ENCODE peak calls at places on chromosomes 2 and 18, in eight cellular contexts. H is SW480; N is cerebellum; D is stimulated activated CD4-positive, alpha-beta T cell treated with anti-CD3 and anti-CD28 coated beads, Interleukin-15, amount 100 ng/mL, for 1 hour; L is foreskin fibroblast; J is cerebellar cortex; I is GM19239; W is NCI-H2081. C is an unnamed sample.

GRCh38 chr18:75247041-75247551 is 36.5 kb downstream of the TSHZ1 start:
- DNase-seq in H (no peak), N (no peak), D (no peak), L (peak), J (no peak), I (no peak), W (peak), C (no peak)

GRCh38 chr2:217077841-217078407 is 218.1 kb upstream of the TNP1 start:
- DNase-seq in H (no peak), N (no peak), D (no peak), L (no peak), J (no peak), I (no peak), W (no peak), C (no peak)

GRCh38 chr2:148971547-148971946 is 67.0 kb upstream of the LYPD6B start:
- DNase-seq in H (no peak), N (no peak), D (no peak), L (no peak), J (no peak), I (peak), W (no peak), C (no peak)

GRCh38 chr2:37800176-37800835 is 124.8 kb upstream of the RMDN2 start:
- DNase-seq in H (no peak), N (no peak), D (no peak), L (no peak), J (no peak), I (no peak), W (no peak), C (no peak)

GRCh38 chr2:171630812-171631626 is 56.2 kb upstream of the DYNC1I2 start:
- DNase-seq in H (no peak), N (no peak), D (no peak), L (no peak), J (no peak), I (no peak), W (no peak), C (peak)

GRCh38 chr2:56871641-56872040 is 687.9 kb downstream of the CCDC85A start:
- DNase-seq in H (no peak), N (no peak), D (no peak), L (no peak), J (no peak), I (no peak), W (no peak), C (no peak)

GRCh38 chr2:213834746-213835145 is 550.5 kb downstream of the SPAG16 start:
- DNase-seq in H (no peak), N (no peak), D (no peak), L (peak), J (no peak), I (no peak), W (no peak), C (no peak)

GRCh38 chr2:223647258-223647952 is 45.2 kb upstream of the SCG2 start:
- DNase-seq in H (no peak), N (no peak), D (no peak), L (peak), J (no peak), I (peak), W (no peak), C (no peak)

GRCh38 chr2:230658877-230659652 is 53.6 kb upstream of the CAB39 start:
- DNase-seq in H (no peak), N (no peak), D (peak), L (no peak), J (no peak), I (no peak), W (no peak), C (no peak)

GRCh38 chr2:37795938-37796337 is 124.5 kb upstream of the CDC42EP3 start:
- DNase-seq in H (no peak), N (no peak), D (no peak), L (peak), J (no peak), I (no peak), W (no peak), C (peak)

GRCh38 chr2:101720732-101721131 is 23.2 kb downstream of the MAP4K4 start:
- DNase-seq in H (no peak), N (no peak), D (no peak), L (no peak), J (no peak), I (no peak), W (no peak), C (no peak)

C was measured in brain microvascular endothelial cell.